ENCODE peak calls at places on chromosomes 3 and 15, in nine cellular contexts. One of them, this sample, is unnamed.

GRCh38 chr3:126053949-126054569 is 29.9 kb downstream of the SLC41A3 start:
- DNase-seq in ELR: no peak
- DNase-seq in activated T-helper 1 cell treated with Interleukin-2 at 50 U/mL for 16 hours: no peak
- DNase-seq in activated T-cell treated with anti-CD3 and anti-CD28 coated beads, Interleukin-2, amount 50 U/mL, for 48 hours: no peak
- DNase-seq in RWPE1: no peak
- DNase-seq in HFFc6: no peak
- DNase-seq in neural progenitor cell: no peak
- DNase-seq in pancreas: no peak
- DNase-seq in stimulated activated CD4-positive, alpha-beta T cell treated with anti-CD3 and anti-CD28 coated beads, Interleukin-15, amount 100 ng/mL, for 1 hour: no peak
- DNase-seq in this sample: no peak

GRCh38 chr3:86923071-86923476 is 67.9 kb downstream of the VGLL3 start:
- DNase-seq in ELR: peak; percentile 89
- DNase-seq in activated T-helper 1 cell treated with Interleukin-2 at 50 U/mL for 16 hours: no peak
- DNase-seq in activated T-cell treated with anti-CD3 and anti-CD28 coated beads, Interleukin-2, amount 50 U/mL, for 48 hours: no peak
- DNase-seq in RWPE1: peak; percentile 68
- DNase-seq in HFFc6: peak; percentile 76
- DNase-seq in neural progenitor cell: no peak
- DNase-seq in pancreas: no peak
- DNase-seq in stimulated activated CD4-positive, alpha-beta T cell treated with anti-CD3 and anti-CD28 coated beads, Interleukin-15, amount 100 ng/mL, for 1 hour: no peak
- DNase-seq in this sample: peak; percentile 69

GRCh38 chr3:99128205-99128604 is 226.7 kb upstream of the DCBLD2 start:
- DNase-seq in ELR: no peak
- DNase-seq in activated T-helper 1 cell treated with Interleukin-2 at 50 U/mL for 16 hours: no peak
- DNase-seq in activated T-cell treated with anti-CD3 and anti-CD28 coated beads, Interleukin-2, amount 50 U/mL, for 48 hours: no peak
- DNase-seq in RWPE1: no peak
- DNase-seq in HFFc6: no peak
- DNase-seq in neural progenitor cell: no peak
- DNase-seq in pancreas: no peak
- DNase-seq in stimulated activated CD4-positive, alpha-beta T cell treated with anti-CD3 and anti-CD28 coated beads, Interleukin-15, amount 100 ng/mL, for 1 hour: no peak
- DNase-seq in this sample: no peak

GRCh38 chr3:107699682-107700081 is 176.9 kb downstream of the BBX start:
- DNase-seq in ELR: peak; percentile 27
- DNase-seq in activated T-helper 1 cell treated with Interleukin-2 at 50 U/mL for 16 hours: no peak
- DNase-seq in activated T-cell treated with anti-CD3 and anti-CD28 coated beads, Interleukin-2, amount 50 U/mL, for 48 hours: no peak
- DNase-seq in RWPE1: peak; percentile 69
- DNase-seq in HFFc6: peak; percentile 14
- DNase-seq in neural progenitor cell: no peak
- DNase-seq in pancreas: no peak
- DNase-seq in stimulated activated CD4-positive, alpha-beta T cell treated with anti-CD3 and anti-CD28 coated beads, Interleukin-15, amount 100 ng/mL, for 1 hour: no peak
- DNase-seq in this sample: peak; percentile 15

GRCh38 chr15:25930931-25931330 is 67.8 kb upstream of the ATP10A start:
- DNase-seq in ELR: no peak
- DNase-seq in activated T-helper 1 cell treated with Interleukin-2 at 50 U/mL for 16 hours: no peak
- DNase-seq in activated T-cell treated with anti-CD3 and anti-CD28 coated beads, Interleukin-2, amount 50 U/mL, for 48 hours: no peak
- DNase-seq in RWPE1: no peak
- DNase-seq in HFFc6: peak; percentile 31
- DNase-seq in neural progenitor cell: no peak
- DNase-seq in pancreas: no peak
- DNase-seq in stimulated activated CD4-positive, alpha-beta T cell treated with anti-CD3 and anti-CD28 coated beads, Interleukin-15, amount 100 ng/mL, for 1 hour: no peak
- DNase-seq in this sample: no peak

GRCh38 chr3:191499307-191500125 is 38.6 kb downstream of the PYDC2 start:
- DNase-seq in ELR: peak; percentile 80
- DNase-seq in activated T-helper 1 cell treated with Interleukin-2 at 50 U/mL for 16 hours: no peak
- DNase-seq in activated T-cell treated with anti-CD3 and anti-CD28 coated beads, Interleukin-2, amount 50 U/mL, for 48 hours: no peak
- DNase-seq in RWPE1: peak; percentile 29
- DNase-seq in HFFc6: peak; percentile 32
- DNase-seq in neural progenitor cell: peak; percentile 17
- DNase-seq in pancreas: peak; percentile 24
- DNase-seq in stimulated activated CD4-positive, alpha-beta T cell treated with anti-CD3 and anti-CD28 coated beads, Interleukin-15, amount 100 ng/mL, for 1 hour: no peak
- DNase-seq in this sample: peak; percentile 54

GRCh38 chr3:38992117-38992779 is 59.5 kb downstream of the SCN11A start:
- DNase-seq in ELR: peak; percentile 90
- DNase-seq in activated T-helper 1 cell treated with Interleukin-2 at 50 U/mL for 16 hours: no peak
- DNase-seq in activated T-cell treated with anti-CD3 and anti-CD28 coated beads, Interleukin-2, amount 50 U/mL, for 48 hours: no peak
- DNase-seq in RWPE1: peak; percentile 77
- DNase-seq in HFFc6: peak; percentile 83
- DNase-seq in neural progenitor cell: no peak
- DNase-seq in pancreas: no peak
- DNase-seq in stimulated activated CD4-positive, alpha-beta T cell treated with anti-CD3 and anti-CD28 coated beads, Interleukin-15, amount 100 ng/mL, for 1 hour: no peak
- DNase-seq in this sample: peak; percentile 93

GRCh38 chr3:77462951-77463350 is 423.1 kb downstream of the ROBO2 start:
- DNase-seq in ELR: no peak
- DNase-seq in activated T-helper 1 cell treated with Interleukin-2 at 50 U/mL for 16 hours: no peak
- DNase-seq in activated T-cell treated with anti-CD3 and anti-CD28 coated beads, Interleukin-2, amount 50 U/mL, for 48 hours: no peak
- DNase-seq in RWPE1: no peak
- DNase-seq in HFFc6: no peak
- DNase-seq in neural progenitor cell: no peak
- DNase-seq in pancreas: no peak
- DNase-seq in stimulated activated CD4-positive, alpha-beta T cell treated with anti-CD3 and anti-CD28 coated beads, Interleukin-15, amount 100 ng/mL, for 1 hour: no peak
- DNase-seq in this sample: no peak

GRCh38 chr3:10816019-10816862 is at the start of gene SLC6A11:
- DNase-seq in ELR: no peak
- DNase-seq in activated T-helper 1 cell treated with Interleukin-2 at 50 U/mL for 16 hours: no peak
- DNase-seq in activated T-cell treated with anti-CD3 and anti-CD28 coated beads, Interleukin-2, amount 50 U/mL, for 48 hours: no peak
- DNase-seq in RWPE1: peak; percentile 46
- DNase-seq in HFFc6: no peak
- DNase-seq in neural progenitor cell: peak; percentile 76
- DNase-seq in pancreas: peak; percentile 12
- DNase-seq in stimulated activated CD4-positive, alpha-beta T cell treated with anti-CD3 and anti-CD28 coated beads, Interleukin-15, amount 100 ng/mL, for 1 hour: no peak
- DNase-seq in this sample: no peak

GRCh38 chr3:14602006-14602803 is 49.4 kb upstream of the CCDC174 start:
- DNase-seq in ELR: no peak
- DNase-seq in activated T-helper 1 cell treated with Interleukin-2 at 50 U/mL for 16 hours: no peak
- DNase-seq in activated T-cell treated with anti-CD3 and anti-CD28 coated beads, Interleukin-2, amount 50 U/mL, for 48 hours: no peak
- DNase-seq in RWPE1: no peak
- DNase-seq in HFFc6: no peak
- DNase-seq in neural progenitor cell: peak; percentile 76
- DNase-seq in pancreas: no peak
- DNase-seq in stimulated activated CD4-positive, alpha-beta T cell treated with anti-CD3 and anti-CD28 coated beads, Interleukin-15, amount 100 ng/mL, for 1 hour: no peak
- DNase-seq in this sample: no peak

GRCh38 chr3:114562557-114562956 is 268.7 kb downstream of the TIGIT start:
- DNase-seq in ELR: no peak
- DNase-seq in activated T-helper 1 cell treated with Interleukin-2 at 50 U/mL for 16 hours: no peak
- DNase-seq in activated T-cell treated with anti-CD3 and anti-CD28 coated beads, Interleukin-2, amount 50 U/mL, for 48 hours: no peak
- DNase-seq in RWPE1: no peak
- DNase-seq in HFFc6: no peak
- DNase-seq in neural progenitor cell: no peak
- DNase-seq in pancreas: no peak
- DNase-seq in stimulated activated CD4-positive, alpha-beta T cell treated with anti-CD3 and anti-CD28 coated beads, Interleukin-15, amount 100 ng/mL, for 1 hour: no peak
- DNase-seq in this sample: no peak